ENCODE peak calls at places on chromosomes 6 and 20, in six cellular contexts. U is AG04449; K is CD8-positive, alpha-beta T cell; O is esophagus squamous epithelium; X is PC-3; C is stomach. F is an unnamed sample.
A peak's percentile ranks its signal among the peaks of the same experiment; 100 is the strongest.

GRCh38 chr6:112877134-112878100 is 530.3 kb downstream of the RFPL4B start:
- DNase-seq in U (peak; percentile 81), K (no peak), O (no peak), X (peak; percentile 28), C (no peak), F (no peak)

GRCh38 chr6:158654960-158655485 is 5.2 kb downstream of the SYTL3 start:
- DNase-seq in U (no peak), K (no peak), O (no peak), X (no peak), C (no peak), F (no peak)

GRCh38 chr6:47729019-47729418 is 30.6 kb downstream of the ADGRF4 start:
- DNase-seq in U (no peak), K (no peak), O (no peak), X (peak; percentile 90), C (no peak), F (no peak)

GRCh38 chr6:115551510-115551909 is 509.2 kb downstream of the FRK start:
- DNase-seq in U (no peak), K (no peak), O (no peak), X (no peak), C (no peak), F (no peak)

GRCh38 chr20:24634855-24635254 is 165.4 kb downstream of the SYNDIG1 start:
- DNase-seq in U (peak; percentile 82), K (no peak), O (no peak), X (peak; percentile 73), C (no peak), F (no peak)

GRCh38 chr6:30044630-30045029 is 16.4 kb upstream of the POLR1H start:
- DNase-seq in U (peak; percentile 40), K (no peak), O (no peak), X (peak; percentile 60), C (no peak), F (no peak)

GRCh38 chr6:159828074-159828473 is 28.0 kb downstream of the PNLDC1 start:
- DNase-seq in U (no peak), K (no peak), O (no peak), X (no peak), C (no peak), F (no peak)

GRCh38 chr6:74075323-74075722 is 379.3 kb downstream of the CD109 start:
- DNase-seq in U (no peak), K (no peak), O (no peak), X (no peak), C (no peak), F (no peak)

GRCh38 chr20:11921326-11921725 is 3.6 kb downstream of the BTBD3 start:
- DNase-seq in U (no peak), K (no peak), O (no peak), X (no peak), C (no peak), F (no peak)

GRCh38 chr6:123908813-123909212 is 105.1 kb downstream of the NKAIN2 start:
- DNase-seq in U (no peak), K (no peak), O (no peak), X (no peak), C (no peak), F (no peak)

GRCh38 chr20:18267815-18268214 is 20.5 kb upstream of the ZNF133 start:
- DNase-seq in U (no peak), K (no peak), O (no peak), X (no peak), C (no peak), F (no peak)

GRCh38 chr6:111552241-111552744 is 53.4 kb downstream of the TRAF3IP2 start:
- DNase-seq in U (peak; percentile 92), K (no peak), O (no peak), X (peak; percentile 25), C (peak; percentile 82), F (peak; percentile 78)

GRCh38 chr6:37725967-37726366 is 28.3 kb upstream of the MDGA1 start:
- DNase-seq in U (no peak), K (no peak), O (no peak), X (peak; percentile 22), C (no peak), F (no peak)

GRCh38 chr6:106894978-106895702 is 79.4 kb downstream of the CD24 start:
- DNase-seq in U (no peak), K (no peak), O (no peak), X (peak; percentile 34), C (peak; percentile 31), F (no peak)

GRCh38 chr20:64106981-64107735 is at the start of gene NPBWR2:
- DNase-seq in U (no peak), K (no peak), O (no peak), X (no peak), C (no peak), F (no peak)

GRCh38 chr20:46221271-46221670 is 87.0 kb downstream of the CDH22 start:
- DNase-seq in U (no peak), K (no peak), O (no peak), X (no peak), C (no peak), F (no peak)

GRCh38 chr20:26214991-26215390 is 518.3 kb upstream of the ZNF337 start:
- DNase-seq in U (no peak), K (no peak), O (no peak), X (no peak), C (no peak), F (no peak)

GRCh38 chr6:114879719-114880118 is 536.9 kb upstream of the HS3ST5 start:
- DNase-seq in U (no peak), K (no peak), O (no peak), X (no peak), C (no peak), F (no peak)

GRCh38 chr20:24134284-24134683 is 145.7 kb upstream of the GGTLC1 start:
- DNase-seq in U (no peak), K (no peak), O (no peak), X (peak; percentile 99), C (no peak), F (no peak)

GRCh38 chr20:49446080-49446479 is 36.4 kb downstream of the KCNB1 start:
- DNase-seq in U (no peak), K (no peak), O (no peak), X (no peak), C (no peak), F (no peak)

GRCh38 chr6:49522710-49523593 is 23.2 kb downstream of the GLYATL3 start:
- DNase-seq in U (no peak), K (no peak), O (no peak), X (no peak), C (no peak), F (peak; percentile 72)

GRCh38 chr6:40353197-40353966 is 233.8 kb downstream of the LRFN2 start:
- DNase-seq in U (no peak), K (no peak), O (no peak), X (no peak), C (no peak), F (no peak)

GRCh38 chr6:136365781-136366354 is 76.2 kb upstream of the BCLAF1 start:
- DNase-seq in U (no peak), K (no peak), O (peak; percentile 3), X (peak; percentile 7), C (peak; percentile 34), F (peak; percentile 82)

GRCh38 chr20:1871807-1872455 is 23.3 kb upstream of the SIRPA start:
- DNase-seq in U (no peak), K (no peak), O (no peak), X (no peak), C (no peak), F (no peak)

GRCh38 chr20:3678893-3679720 is 2.7 kb downstream of the ADAM33 start:
- DNase-seq in U (no peak), K (no peak), O (no peak), X (no peak), C (no peak), F (no peak)

GRCh38 chr6:84284428-84285033 is 57.1 kb upstream of the CEP162 start:
- DNase-seq in U (no peak), K (no peak), O (no peak), X (peak; percentile 35), C (no peak), F (no peak)

GRCh38 chr20:44231713-44232468 is 15.2 kb upstream of the GDAP1L1 start:
- DNase-seq in U (no peak), K (no peak), O (no peak), X (no peak), C (no peak), F (no peak)

GRCh38 chr6:10999994-11000393 is 44.1 kb downstream of the ELOVL2 start:
- DNase-seq in U (no peak), K (no peak), O (no peak), X (no peak), C (no peak), F (no peak)

GRCh38 chr6:87789198-87789899 is 87.3 kb upstream of the AKIRIN2 start:
- DNase-seq in U (no peak), K (no peak), O (no peak), X (peak; percentile 51), C (no peak), F (no peak)

GRCh38 chr6:107957165-107957908 is 671 bp downstream of the SEC63 start:
- DNase-seq in U (no peak), K (peak; percentile 63), O (no peak), X (peak; percentile 36), C (peak; percentile 46), F (no peak)
- TF ChIP-seq CTCF in U (no peak), K (no peak), O (no peak), X (no peak), C (no peak), F (no peak)

DNA sequence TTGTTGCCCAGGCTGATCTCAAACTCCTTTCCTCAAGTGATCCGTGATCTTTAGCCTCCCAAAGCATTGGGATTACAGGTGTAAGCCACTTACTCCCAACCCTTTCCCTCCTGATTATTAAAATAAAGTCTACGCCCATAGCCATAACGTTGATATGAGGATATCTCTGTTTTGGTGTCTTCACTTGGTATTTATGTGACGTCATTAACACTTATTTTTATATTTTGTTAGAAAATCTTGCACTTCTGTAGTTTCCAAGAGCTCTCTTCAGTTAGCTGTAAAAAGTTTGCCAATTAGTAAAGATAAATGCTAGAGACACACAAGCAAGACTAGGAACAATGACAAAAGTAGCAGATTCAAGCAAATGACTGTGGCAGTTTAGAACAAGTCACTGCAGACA is 115.6 kb upstream of the HSF2 start:
- DNase-seq in U (no peak), K (no peak), O (no peak), X (no peak), C (no peak), F (no peak)
- H3K4me3 ChIP-seq in U (no peak overlapping the region), K (no peak overlapping the region), O (no peak overlapping the region), X (no peak overlapping the region), C (no peak overlapping the region), F (no peak overlapping the region)

GRCh38 chr6:16405349-16405865 is 167.0 kb downstream of the GMPR start:
- DNase-seq in U (no peak), K (no peak), O (no peak), X (no peak), C (no peak), F (no peak)

GRCh38 chr6:16401868-16402267 is 163.5 kb downstream of the GMPR start:
- DNase-seq in U (no peak), K (no peak), O (no peak), X (no peak), C (no peak), F (no peak)

GRCh38 chr6:16402501-16402900 is 164.1 kb downstream of the GMPR start:
- DNase-seq in U (no peak), K (no peak), O (no peak), X (no peak), C (no peak), F (no peak)

GRCh38 chr6:16404456-16404855 is 166.1 kb downstream of the GMPR start:
- DNase-seq in U (no peak), K (no peak), O (no peak), X (no peak), C (no peak), F (no peak)

GRCh38 chr6:16403831-16404230 is 165.4 kb downstream of the GMPR start:
- DNase-seq in U (no peak), K (no peak), O (no peak), X (peak; percentile 38), C (no peak), F (no peak)
- TF ChIP-seq CTCF in U (no peak), K (no peak), O (no peak), X (peak; percentile 66), C (no peak), F (peak; percentile 30)

GRCh38 chr6:137487947-137488735 is 6.1 kb downstream of the OLIG3 start:
- DNase-seq in U (no peak), K (no peak), O (no peak), X (no peak), C (no peak), F (no peak)
- H3K4me3 ChIP-seq in U (no peak overlapping the region), K (peak overlapping the region; percentile 22), O (peak overlapping the region; percentile 4), X (no peak overlapping the region), C (peak overlapping the region; percentile 31), F (no peak overlapping the region)

F was measured in LNCaP clone FGC.